ENCODE peak calls at places on chromosomes 1 and 21, in four cellular contexts. W is IMR-90, I is K562, X is keratinocyte. Z is an unnamed sample. For H3K4me1 and H3K9me1, the result is how much of the 10 kb centered on the place peaks cover.

GRCh38 chr21:31124005-31124404 is 85.7 kb upstream of the KRTAP19-8 start:
- DNase-seq in W (no peak), X (no peak), I (no peak), Z (no peak)

GRCh38 chr1:30775433-30775975 is 17.9 kb upstream of the LAPTM5 start:
- DNase-seq in X (no peak), I (no peak), W (no peak), Z (no peak)

GRCh38 chr1:101112051-101112770 is 86.6 kb upstream of the DPH5 start:
- DNase-seq in W (no peak), I (no peak), X (no peak), Z (peak)

GRCh38 chr1:154237435-154237834 is 16.7 kb downstream of the UBAP2L start:
- DNase-seq in X (no peak), W (no peak), I (no peak), Z (no peak)

GRCh38 chr21:37253991-37254390 is 13.1 kb downstream of the VPS26C start:
- DNase-seq in I (no peak), X (no peak), W (peak), Z (no peak)

GRCh38 chr1:27001570-27002360 is 8.3 kb downstream of the TRNP1 start:
- DNase-seq in W (no peak), I (no peak), X (no peak), Z (no peak)

GRCh38 chr1:3789421-3790300 is 6.6 kb downstream of the LRRC47 start:
- DNase-seq in I (no peak), X (no peak), W (no peak), Z (no peak)

GRCh38 chr1:23449918-23450317 is 25.4 kb upstream of the TCEA3 start:
- DNase-seq in I (no peak), X (no peak), W (no peak), Z (no peak)

GRCh38 chr1:38331496-38332210 is 285.1 kb upstream of the POU3F1 start:
- DNase-seq in X (no peak), I (no peak), W (no peak), Z (no peak)

GRCh38 chr21:16492356-16492755 is 762.6 kb downstream of the USP25 start:
- DNase-seq in W (no peak), I (no peak), X (no peak), Z (no peak)

GRCh38 chr21:16502273-16502672 is 772.5 kb downstream of the USP25 start:
- DNase-seq in X (no peak), W (no peak), I (no peak), Z (no peak)

GRCh38 chr21:16492892-16493291 is 763.1 kb downstream of the USP25 start:
- DNase-seq in I (no peak), W (no peak), X (no peak), Z (no peak)

GRCh38 chr21:16496594-16496993 is 766.8 kb downstream of the USP25 start:
- DNase-seq in I (no peak), W (no peak), X (no peak), Z (peak)
- H3K4me1 ChIP-seq in I (under half), W (under half), X (under half), Z (under half)

DNA sequence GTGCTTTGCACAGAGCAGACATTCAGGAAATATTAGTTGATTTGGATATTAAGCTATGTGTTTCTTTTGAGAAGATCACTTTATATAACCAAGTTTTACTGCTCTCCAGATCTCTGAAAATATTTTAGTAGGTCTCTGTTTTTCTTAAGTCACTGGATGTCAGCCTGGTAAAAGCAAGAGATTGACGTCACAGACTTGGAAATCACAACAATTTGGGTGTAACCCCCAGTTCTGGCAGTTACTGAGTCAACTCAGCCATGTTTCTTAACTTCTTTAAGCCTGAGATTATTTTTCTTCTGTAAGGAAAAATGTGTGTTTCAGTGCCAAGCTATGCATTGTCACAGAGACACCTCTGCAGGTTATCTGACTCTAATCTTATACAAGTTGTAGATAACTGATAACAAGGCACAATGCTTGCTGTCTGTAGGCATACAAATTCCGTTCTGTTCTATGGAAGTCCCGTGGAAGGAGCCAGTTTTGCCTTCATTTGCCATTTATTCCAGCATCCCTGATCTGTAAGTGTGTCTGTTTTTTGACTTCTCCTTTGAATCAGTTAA is 258.2 kb upstream of the KAZN start:
- DNase-seq in W (peak), I (no peak), X (no peak), Z (no peak)
- H3K9me1 ChIP-seq in W (under half), I (under half), X (under half), Z (under half)

GRCh38 chr1:54477153-54477561 is 70.9 kb upstream of the ACOT11 start:
- DNase-seq in W (no peak), I (no peak), X (no peak), Z (no peak)

GRCh38 chr1:54476231-54477109 is 70.3 kb upstream of the SSBP3 start:
- DNase-seq in X (no peak), I (no peak), W (no peak), Z (no peak)

GRCh38 chr1:54479251-54479650 is 68.8 kb upstream of the ACOT11 start:
- DNase-seq in I (no peak), W (no peak), X (no peak), Z (no peak)

GRCh38 chr1:54474500-54475235 is 68.5 kb upstream of the SSBP3 start:
- DNase-seq in X (no peak), W (no peak), I (peak), Z (no peak)

GRCh38 chr1:54475357-54476230 is 69.4 kb upstream of the SSBP3 start:
- DNase-seq in W (no peak), X (no peak), I (no peak), Z (no peak)
- H3K4me1 ChIP-seq in W (under half), X (under half), I (under half), Z (under half)

GRCh38 chr21:45899317-45900033 is 82.1 kb upstream of the COL6A1 start:
- DNase-seq in I (no peak), X (no peak), W (no peak), Z (no peak)

GRCh38 chr21:45901061-45901690 is 80.4 kb upstream of the COL6A1 start:
- DNase-seq in I (no peak), W (no peak), X (no peak), Z (no peak)

GRCh38 chr21:45902292-45902995 is 79.1 kb upstream of the COL6A1 start:
- DNase-seq in X (no peak), W (no peak), I (no peak), Z (no peak)

GRCh38 chr21:45898781-45899180 is 82.8 kb upstream of the COL6A1 start:
- DNase-seq in W (no peak), X (no peak), I (no peak), Z (no peak)

GRCh38 chr21:45900034-45900868 is 81.3 kb upstream of the COL6A1 start:
- DNase-seq in I (no peak), X (no peak), W (no peak), Z (no peak)
- H3K9me1 ChIP-seq in I (under half), X (under half), W (under half), Z (under half)

GRCh38 chr1:201490708-201491131 is 16.2 kb downstream of the CSRP1 start:
- DNase-seq in X (no peak), I (no peak), W (no peak), Z (peak)

GRCh38 chr1:201489656-201490261 is 17.2 kb downstream of the CSRP1 start:
- DNase-seq in W (no peak), X (no peak), I (no peak), Z (peak)

GRCh38 chr1:201493757-201494617 is 12.9 kb downstream of the CSRP1 start:
- DNase-seq in I (no peak), W (peak), X (no peak), Z (peak)

GRCh38 chr1:201488817-201489581 is 17.9 kb downstream of the CSRP1 start:
- DNase-seq in I (no peak), W (peak), X (no peak), Z (peak)

DNA sequence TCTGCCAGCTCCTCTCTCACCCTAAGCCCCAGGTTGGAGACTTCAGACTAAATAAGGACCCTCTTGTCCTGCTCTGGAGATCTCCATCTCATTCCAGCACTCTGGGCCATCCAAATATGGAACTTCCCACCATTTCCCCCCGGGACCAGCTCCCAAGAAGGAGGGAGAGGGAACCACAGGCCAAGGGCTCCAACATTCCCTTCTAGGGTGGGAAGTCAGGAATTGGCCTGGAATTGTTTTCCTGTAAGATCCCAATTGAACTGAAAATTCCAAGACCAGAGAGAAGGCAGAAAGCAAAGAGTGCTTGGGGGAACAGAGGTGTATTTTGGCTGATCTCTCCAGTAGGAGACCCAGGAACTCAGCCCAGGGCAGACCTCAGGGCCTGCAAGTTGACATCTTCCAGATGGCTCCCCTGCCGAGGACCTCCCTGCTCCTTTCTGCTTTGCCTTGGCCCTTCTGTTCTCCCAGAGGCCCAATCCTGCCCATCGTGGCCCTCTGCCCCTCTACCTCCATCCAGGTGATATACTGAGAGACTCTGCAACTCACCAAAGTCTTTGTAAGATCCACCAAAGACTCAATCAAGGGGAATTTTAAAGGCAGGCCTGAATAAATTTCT is 14.9 kb downstream of the CSRP1 start:
- DNase-seq in X (no peak), W (no peak), I (no peak), Z (no peak)
- H3K4me1 ChIP-seq in X (under half), W (half or more), I (under half), Z (half or more)

GRCh38 chr1:112614460-112615065 is 4.4 kb downstream of the ST7L start:
- DNase-seq in X (no peak), W (peak), I (no peak), Z (peak)
- H3K9me1 ChIP-seq in X (under half), W (under half), I (under half), Z (under half)

GRCh38 chr1:62981434-62981833 is 197.5 kb downstream of the ATG4C start:
- DNase-seq in I (no peak), W (no peak), X (no peak), Z (no peak)

GRCh38 chr1:62977321-62977720 is 193.4 kb downstream of the ATG4C start:
- DNase-seq in I (no peak), W (peak), X (no peak), Z (no peak)

DNA sequence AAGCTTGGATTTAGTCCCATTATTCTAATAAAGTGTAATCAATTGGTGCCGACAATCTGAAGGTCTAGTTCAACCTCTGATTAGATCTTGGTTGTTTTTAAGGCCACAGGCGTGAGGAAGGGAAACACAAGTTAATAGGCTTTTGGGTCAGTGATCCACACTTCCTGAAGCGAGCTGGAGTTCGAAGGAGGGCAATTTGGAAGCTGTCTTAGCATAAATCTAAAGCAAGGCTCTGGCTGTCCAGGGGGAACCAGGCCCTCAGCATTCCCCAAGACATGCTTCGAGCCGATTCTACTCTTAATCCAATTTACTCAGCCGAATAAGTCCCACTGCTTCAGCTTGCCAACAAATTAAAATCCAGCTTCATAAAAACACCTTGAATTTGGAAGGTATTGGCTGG is 194.1 kb downstream of the ATG4C start:
- DNase-seq in W (no peak), I (no peak), X (no peak), Z (no peak)
- H3K4me1 ChIP-seq in W (under half), I (under half), X (under half), Z (under half)

DNA sequence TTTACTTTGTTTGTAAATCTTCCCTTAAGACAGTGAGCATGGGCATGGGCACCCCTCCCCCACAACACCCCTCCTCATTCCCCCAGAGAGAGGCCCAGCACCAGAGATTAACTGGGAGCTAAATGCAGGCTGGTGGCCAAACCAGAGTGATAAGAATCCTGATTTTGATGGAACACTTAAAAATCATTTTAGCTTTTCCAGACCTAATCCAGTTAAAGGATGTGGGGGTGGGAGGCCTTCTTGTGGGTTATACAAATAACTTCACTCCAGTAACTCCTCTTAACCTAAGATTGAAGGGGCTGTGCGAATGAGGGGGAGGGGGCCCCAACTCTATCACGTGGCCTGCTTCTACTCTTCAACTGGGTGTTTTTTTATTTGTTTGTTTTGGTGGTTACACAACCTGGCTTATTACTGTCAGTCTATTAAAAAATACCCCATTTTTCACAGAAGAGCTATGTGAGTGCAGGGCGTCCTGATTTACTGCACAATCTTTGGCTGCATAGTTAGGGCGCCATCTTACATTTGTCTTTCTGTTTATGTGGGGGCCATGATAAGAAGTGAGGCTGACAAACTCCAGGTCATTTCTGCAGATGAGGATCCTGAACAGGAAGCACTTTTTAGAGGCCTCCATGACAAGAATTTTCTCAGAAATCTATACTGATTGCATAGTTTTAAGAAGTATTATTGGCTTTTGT is 398.1 kb upstream of the LYPLAL1 start:
- DNase-seq in I (no peak), X (no peak), W (no peak), Z (no peak)
- H3K9me1 ChIP-seq in I (under half), X (under half), W (under half), Z (under half)